ENCODE peak calls at places on chromosome 9, in seven cellular contexts. One of them, this sample, is unnamed. For H3K27me3, the result is how much of the 10 kb centered on the place peaks cover.

GRCh38 chr9:92055624-92056023 is 59.6 kb downstream of the SPTLC1 start:
- DNase-seq in GM06990: no peak
- DNase-seq in left ventricle myocardium inferior: no peak
- DNase-seq in adipocyte: no peak
- DNase-seq in tibial artery: no peak
- DNase-seq in effector memory CD4-positive, alpha-beta T cell: no peak
- DNase-seq in cardiac muscle cell: no peak
- DNase-seq in this sample: no peak

GRCh38 chr9:91814681-91815212 is 135.3 kb downstream of the ROR2 start:
- DNase-seq in GM06990: no peak
- DNase-seq in left ventricle myocardium inferior: no peak
- DNase-seq in adipocyte: no peak
- DNase-seq in tibial artery: peak
- DNase-seq in effector memory CD4-positive, alpha-beta T cell: no peak
- DNase-seq in cardiac muscle cell: no peak
- DNase-seq in this sample: no peak

GRCh38 chr9:18726546-18726945 is 252.6 kb downstream of the ADAMTSL1 start:
- DNase-seq in GM06990: no peak
- DNase-seq in left ventricle myocardium inferior: no peak
- DNase-seq in adipocyte: peak
- DNase-seq in tibial artery: no peak
- DNase-seq in effector memory CD4-positive, alpha-beta T cell: no peak
- DNase-seq in cardiac muscle cell: no peak
- DNase-seq in this sample: no peak

GRCh38 chr9:94812343-94812742 is 85.8 kb downstream of the AOPEP start:
- DNase-seq in GM06990: no peak
- DNase-seq in left ventricle myocardium inferior: no peak
- DNase-seq in adipocyte: peak
- DNase-seq in tibial artery: no peak
- DNase-seq in effector memory CD4-positive, alpha-beta T cell: no peak
- DNase-seq in cardiac muscle cell: no peak
- DNase-seq in this sample: no peak

GRCh38 chr9:99824378-99825157 is 2.9 kb downstream of the NR4A3 start:
- DNase-seq in GM06990: peak
- DNase-seq in left ventricle myocardium inferior: no peak
- DNase-seq in adipocyte: peak
- DNase-seq in tibial artery: no peak
- DNase-seq in effector memory CD4-positive, alpha-beta T cell: peak
- DNase-seq in cardiac muscle cell: peak
- DNase-seq in this sample: peak

GRCh38 chr9:114908104-114908621 is 22.2 kb downstream of the TNFSF8 start:
- DNase-seq in GM06990: no peak
- DNase-seq in left ventricle myocardium inferior: no peak
- DNase-seq in adipocyte: peak
- DNase-seq in tibial artery: no peak
- DNase-seq in effector memory CD4-positive, alpha-beta T cell: no peak
- DNase-seq in cardiac muscle cell: no peak
- DNase-seq in this sample: no peak

GRCh38 chr9:37543468-37543867 is 32.7 kb downstream of the FBXO10 start:
- DNase-seq in GM06990: no peak
- DNase-seq in left ventricle myocardium inferior: no peak
- DNase-seq in adipocyte: no peak
- DNase-seq in tibial artery: no peak
- DNase-seq in effector memory CD4-positive, alpha-beta T cell: no peak
- DNase-seq in cardiac muscle cell: no peak
- DNase-seq in this sample: no peak

GRCh38 chr9:93593144-93593655 is 16.8 kb downstream of the PHF2 start:
- DNase-seq in GM06990: no peak
- DNase-seq in left ventricle myocardium inferior: no peak
- DNase-seq in adipocyte: no peak
- DNase-seq in tibial artery: peak
- DNase-seq in effector memory CD4-positive, alpha-beta T cell: no peak
- DNase-seq in cardiac muscle cell: no peak
- DNase-seq in this sample: no peak

GRCh38 chr9:120965344-120966004 is 38.9 kb upstream of the TRAF1 start:
- DNase-seq in GM06990: no peak
- DNase-seq in left ventricle myocardium inferior: no peak
- DNase-seq in adipocyte: peak
- DNase-seq in tibial artery: peak
- DNase-seq in effector memory CD4-positive, alpha-beta T cell: no peak
- DNase-seq in cardiac muscle cell: peak
- DNase-seq in this sample: no peak

GRCh38 chr9:77834898-77835505 is 186.9 kb upstream of the GNA14 start:
- DNase-seq in GM06990: no peak
- DNase-seq in left ventricle myocardium inferior: no peak
- DNase-seq in adipocyte: no peak
- DNase-seq in tibial artery: no peak
- DNase-seq in effector memory CD4-positive, alpha-beta T cell: no peak
- DNase-seq in cardiac muscle cell: no peak
- DNase-seq in this sample: no peak

GRCh38 chr9:79980440-79980839 is 408.7 kb downstream of the TLE4 start:
- DNase-seq in GM06990: no peak
- DNase-seq in left ventricle myocardium inferior: no peak
- DNase-seq in adipocyte: no peak
- DNase-seq in tibial artery: no peak
- DNase-seq in effector memory CD4-positive, alpha-beta T cell: no peak
- DNase-seq in cardiac muscle cell: no peak
- DNase-seq in this sample: no peak

GRCh38 chr9:117296453-117296852 is 118.4 kb downstream of the ASTN2 start:
- DNase-seq in GM06990: no peak
- DNase-seq in left ventricle myocardium inferior: no peak
- DNase-seq in adipocyte: no peak
- DNase-seq in tibial artery: no peak
- DNase-seq in effector memory CD4-positive, alpha-beta T cell: no peak
- DNase-seq in cardiac muscle cell: no peak
- DNase-seq in this sample: no peak

GRCh38 chr9:134601764-134602163 is 39.8 kb upstream of the COL5A1 start:
- DNase-seq in GM06990: no peak
- DNase-seq in left ventricle myocardium inferior: no peak
- DNase-seq in adipocyte: no peak
- DNase-seq in tibial artery: no peak
- DNase-seq in effector memory CD4-positive, alpha-beta T cell: no peak
- DNase-seq in cardiac muscle cell: no peak
- DNase-seq in this sample: no peak

GRCh38 chr9:131609116-131609830 is 64.0 kb downstream of the PRRT1B start:
- DNase-seq in GM06990: no peak
- DNase-seq in left ventricle myocardium inferior: peak
- DNase-seq in adipocyte: peak
- DNase-seq in tibial artery: no peak
- DNase-seq in effector memory CD4-positive, alpha-beta T cell: no peak
- DNase-seq in cardiac muscle cell: no peak
- DNase-seq in this sample: no peak

GRCh38 chr9:131612851-131613250 is 67.5 kb downstream of the PRRT1B start:
- DNase-seq in GM06990: no peak
- DNase-seq in left ventricle myocardium inferior: no peak
- DNase-seq in adipocyte: no peak
- DNase-seq in tibial artery: no peak
- DNase-seq in effector memory CD4-positive, alpha-beta T cell: no peak
- DNase-seq in cardiac muscle cell: no peak
- DNase-seq in this sample: no peak

GRCh38 chr9:131608469-131609115 is 63.3 kb downstream of the PRRT1B start:
- DNase-seq in GM06990: no peak
- DNase-seq in left ventricle myocardium inferior: peak
- DNase-seq in adipocyte: peak
- DNase-seq in tibial artery: peak
- DNase-seq in effector memory CD4-positive, alpha-beta T cell: no peak
- DNase-seq in cardiac muscle cell: peak
- DNase-seq in this sample: no peak

GRCh38 chr9:131611586-131611985 is 66.3 kb downstream of the PRRT1B start:
- DNase-seq in GM06990: no peak
- DNase-seq in left ventricle myocardium inferior: no peak
- DNase-seq in adipocyte: no peak
- DNase-seq in tibial artery: no peak
- DNase-seq in effector memory CD4-positive, alpha-beta T cell: no peak
- DNase-seq in cardiac muscle cell: no peak
- DNase-seq in this sample: no peak

DNA sequence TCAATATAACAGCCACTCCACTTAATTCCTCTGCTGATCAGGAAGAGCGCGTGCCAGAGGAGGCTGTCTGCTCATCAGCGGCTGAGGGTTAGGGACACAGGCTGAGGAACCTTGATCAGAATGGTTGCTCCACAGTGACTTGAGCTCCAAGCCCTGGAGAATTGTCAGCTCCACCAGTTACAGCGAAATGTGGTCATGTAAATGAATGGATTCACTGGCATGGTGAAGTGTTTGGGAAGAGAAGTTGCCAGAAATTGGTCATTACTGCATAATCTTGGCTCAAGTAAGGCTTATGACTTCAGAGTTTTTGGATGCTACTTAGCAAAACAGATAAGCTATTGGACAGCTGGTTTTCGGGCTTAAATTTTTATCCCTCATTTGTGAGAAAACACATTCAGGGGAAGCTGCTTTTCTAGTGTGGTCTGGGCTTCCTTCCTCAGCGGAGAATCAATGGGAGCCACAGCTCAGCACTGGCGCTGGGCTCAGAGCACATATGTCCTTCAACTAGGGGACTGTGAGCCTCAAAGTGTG is 65.0 kb downstream of the PRRT1B start:
- DNase-seq in GM06990: no peak
- DNase-seq in left ventricle myocardium inferior: no peak
- DNase-seq in adipocyte: no peak
- DNase-seq in tibial artery: peak
- DNase-seq in effector memory CD4-positive, alpha-beta T cell: no peak
- DNase-seq in cardiac muscle cell: no peak
- DNase-seq in this sample: no peak
- H3K4me3 ChIP-seq in GM06990: no peak
- H3K4me3 ChIP-seq in left ventricle myocardium inferior: peak
- H3K4me3 ChIP-seq in adipocyte: no peak
- H3K4me3 ChIP-seq in tibial artery: no peak
- H3K4me3 ChIP-seq in effector memory CD4-positive, alpha-beta T cell: no peak
- H3K4me3 ChIP-seq in cardiac muscle cell: no peak
- H3K4me3 ChIP-seq in this sample: no peak

GRCh38 chr9:130028493-130029222 is 14.3 kb downstream of the FNBP1 start:
- DNase-seq in GM06990: no peak
- DNase-seq in left ventricle myocardium inferior: no peak
- DNase-seq in adipocyte: no peak
- DNase-seq in tibial artery: no peak
- DNase-seq in effector memory CD4-positive, alpha-beta T cell: no peak
- DNase-seq in cardiac muscle cell: no peak
- DNase-seq in this sample: no peak
- H3K27me3 ChIP-seq in GM06990: under half
- H3K27me3 ChIP-seq in left ventricle myocardium inferior: under half
- H3K27me3 ChIP-seq in adipocyte: under half
- H3K27me3 ChIP-seq in tibial artery: under half
- H3K27me3 ChIP-seq in effector memory CD4-positive, alpha-beta T cell: under half
- H3K27me3 ChIP-seq in cardiac muscle cell: under half
- H3K27me3 ChIP-seq in this sample: under half

GRCh38 chr9:90024823-90025222 is 420.0 kb downstream of the GADD45G start:
- DNase-seq in GM06990: no peak
- DNase-seq in left ventricle myocardium inferior: peak
- DNase-seq in adipocyte: no peak
- DNase-seq in tibial artery: no peak
- DNase-seq in effector memory CD4-positive, alpha-beta T cell: no peak
- DNase-seq in cardiac muscle cell: no peak
- DNase-seq in this sample: no peak

GRCh38 chr9:90025816-90026215 is 421.0 kb downstream of the GADD45G start:
- DNase-seq in GM06990: no peak
- DNase-seq in left ventricle myocardium inferior: no peak
- DNase-seq in adipocyte: no peak
- DNase-seq in tibial artery: no peak
- DNase-seq in effector memory CD4-positive, alpha-beta T cell: no peak
- DNase-seq in cardiac muscle cell: no peak
- DNase-seq in this sample: no peak

GRCh38 chr9:90024419-90024818 is 419.6 kb downstream of the GADD45G start:
- DNase-seq in GM06990: no peak
- DNase-seq in left ventricle myocardium inferior: no peak
- DNase-seq in adipocyte: no peak
- DNase-seq in tibial artery: no peak
- DNase-seq in effector memory CD4-positive, alpha-beta T cell: no peak
- DNase-seq in cardiac muscle cell: no peak
- DNase-seq in this sample: no peak

GRCh38 chr9:90029996-90030395 is 425.2 kb downstream of the GADD45G start:
- DNase-seq in GM06990: no peak
- DNase-seq in left ventricle myocardium inferior: no peak
- DNase-seq in adipocyte: no peak
- DNase-seq in tibial artery: no peak
- DNase-seq in effector memory CD4-positive, alpha-beta T cell: no peak
- DNase-seq in cardiac muscle cell: no peak
- DNase-seq in this sample: no peak

DNA sequence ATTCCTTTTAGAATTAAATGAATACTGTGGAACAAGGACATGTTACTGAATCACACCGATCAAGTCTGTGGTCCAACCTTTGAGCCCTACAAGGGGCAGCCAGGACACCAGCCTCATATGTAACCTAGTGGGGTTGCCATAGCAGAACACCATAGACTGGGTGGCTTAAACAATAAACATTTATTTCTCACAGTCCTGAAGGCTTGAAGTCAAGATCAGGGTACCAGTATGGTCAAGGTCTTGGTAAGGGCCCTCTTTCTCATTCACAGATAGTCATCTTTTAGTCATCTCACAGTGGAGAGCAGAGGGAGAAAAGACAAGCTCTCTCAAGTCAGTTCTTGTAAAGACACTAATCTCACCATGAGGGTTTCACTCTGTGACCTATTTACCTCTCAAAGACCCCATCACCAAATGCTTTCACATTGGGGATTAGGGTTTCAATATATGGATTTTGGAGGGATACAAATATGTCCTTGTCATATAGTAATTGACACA is 422.5 kb downstream of the GADD45G start:
- DNase-seq in GM06990: no peak
- DNase-seq in left ventricle myocardium inferior: no peak
- DNase-seq in adipocyte: no peak
- DNase-seq in tibial artery: no peak
- DNase-seq in effector memory CD4-positive, alpha-beta T cell: no peak
- DNase-seq in cardiac muscle cell: no peak
- DNase-seq in this sample: no peak
- H3K4me3 ChIP-seq in GM06990: no peak
- H3K4me3 ChIP-seq in left ventricle myocardium inferior: no peak
- H3K4me3 ChIP-seq in adipocyte: no peak
- H3K4me3 ChIP-seq in tibial artery: no peak
- H3K4me3 ChIP-seq in effector memory CD4-positive, alpha-beta T cell: no peak
- H3K4me3 ChIP-seq in cardiac muscle cell: no peak
- H3K4me3 ChIP-seq in this sample: no peak

DNA sequence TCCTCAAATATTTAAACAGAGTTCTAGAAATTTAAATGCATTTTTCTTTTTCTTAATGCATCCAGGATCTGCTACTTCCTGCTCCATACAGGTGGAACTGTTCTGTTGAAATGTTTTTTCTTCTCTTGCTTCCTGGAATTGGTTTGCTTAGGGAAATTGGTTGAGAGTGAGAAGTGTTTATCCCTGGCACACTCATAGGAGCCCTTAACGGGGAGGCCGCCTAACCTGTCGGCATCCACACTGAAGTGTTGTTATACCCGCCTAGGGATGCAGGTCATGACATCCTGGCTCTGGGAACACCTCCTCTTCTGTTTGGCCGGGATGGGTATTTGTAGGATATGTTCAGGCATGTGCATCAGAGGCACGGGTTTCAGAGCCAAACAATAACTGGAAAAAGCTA is 239.7 kb downstream of the GADD45G start:
- DNase-seq in GM06990: no peak
- DNase-seq in left ventricle myocardium inferior: no peak
- DNase-seq in adipocyte: no peak
- DNase-seq in tibial artery: no peak
- DNase-seq in effector memory CD4-positive, alpha-beta T cell: no peak
- DNase-seq in cardiac muscle cell: no peak
- DNase-seq in this sample: no peak
- H3K27me3 ChIP-seq in GM06990: under half
- H3K27me3 ChIP-seq in left ventricle myocardium inferior: under half
- H3K27me3 ChIP-seq in adipocyte: under half
- H3K27me3 ChIP-seq in tibial artery: under half
- H3K27me3 ChIP-seq in effector memory CD4-positive, alpha-beta T cell: under half
- H3K27me3 ChIP-seq in cardiac muscle cell: under half
- H3K27me3 ChIP-seq in this sample: under half

GRCh38 chr9:112348257-112348992 is 15.0 kb upstream of the PTBP3 start:
- DNase-seq in GM06990: no peak
- DNase-seq in left ventricle myocardium inferior: peak
- DNase-seq in adipocyte: peak
- DNase-seq in tibial artery: peak
- DNase-seq in effector memory CD4-positive, alpha-beta T cell: peak
- DNase-seq in cardiac muscle cell: peak
- DNase-seq in this sample: peak
- H3K4me3 ChIP-seq in GM06990: peak
- H3K4me3 ChIP-seq in left ventricle myocardium inferior: peak
- H3K4me3 ChIP-seq in adipocyte: peak
- H3K4me3 ChIP-seq in tibial artery: peak
- H3K4me3 ChIP-seq in effector memory CD4-positive, alpha-beta T cell: peak
- H3K4me3 ChIP-seq in cardiac muscle cell: peak
- H3K4me3 ChIP-seq in this sample: peak